ENCODE peak calls at places on chromosome 9, in five cellular contexts. B is lower leg skin, Y is T-helper 9 cell, P is kidney glomerular epithelial cell, O is GM04503. U is an unnamed sample.

GRCh38 chr9:87267701-87268100 is 230.0 kb upstream of the DAPK1 start:
- DNase-seq in B (no peak), Y (no peak), P (no peak), O (peak), U (no peak)

GRCh38 chr9:88979021-88979420 is 12.2 kb upstream of the S1PR3 start:
- DNase-seq in B (peak), Y (no peak), P (no peak), O (no peak), U (no peak)

GRCh38 chr9:5549671-5550650 is 39.6 kb downstream of the PDCD1LG2 start:
- DNase-seq in B (no peak), Y (no peak), P (no peak), O (peak), U (no peak)

GRCh38 chr9:91770229-91770628 is 179.8 kb downstream of the ROR2 start:
- DNase-seq in B (no peak), Y (no peak), P (no peak), O (no peak), U (no peak)

GRCh38 chr9:110650261-110650660 is 18.3 kb upstream of the MUSK start:
- DNase-seq in B (no peak), Y (no peak), P (no peak), O (peak), U (no peak)

GRCh38 chr9:121564861-121565260 is 65.2 kb upstream of the GGTA1 start:
- DNase-seq in B (no peak), Y (no peak), P (no peak), O (no peak), U (no peak)

GRCh38 chr9:131885144-131885609 is 145.3 kb upstream of the RAPGEF1 start:
- DNase-seq in B (no peak), Y (no peak), P (no peak), O (no peak), U (no peak)

GRCh38 chr9:96596601-96597111 is 23.0 kb downstream of the CDC14B start:
- DNase-seq in B (no peak), Y (no peak), P (no peak), O (no peak), U (no peak)

GRCh38 chr9:71854811-71855210 is 56.2 kb downstream of the ABHD17B start:
- DNase-seq in B (no peak), Y (no peak), P (no peak), O (no peak), U (no peak)

GRCh38 chr9:14027114-14027812 is 286.7 kb downstream of the NFIB start:
- DNase-seq in B (no peak), Y (no peak), P (no peak), O (no peak), U (no peak)

GRCh38 chr9:135487281-135488012 is 7.9 kb downstream of the PPP1R26 start:
- DNase-seq in B (no peak), Y (no peak), P (no peak), O (no peak), U (no peak)

GRCh38 chr9:121503443-121503842 is 3.8 kb upstream of the GGTA1 start:
- DNase-seq in B (no peak), Y (no peak), P (no peak), O (no peak), U (no peak)

GRCh38 chr9:12843735-12844134 is 68.9 kb downstream of the LURAP1L start:
- DNase-seq in B (no peak), Y (no peak), P (no peak), O (no peak), U (no peak)

U was measured in effector memory CD8-positive, alpha-beta T cell.